ENCODE peak calls at places on chromosomes 12 and 14, in five cellular contexts. Q is mammary epithelial cell, H is neural progenitor cell, V is fibroblast of lung, R is HCT116. D is an unnamed sample.
A peak's percentile ranks its signal among the peaks of the same experiment; 100 is the strongest.

GRCh38 chr12:2198542-2198941 is 145.8 kb downstream of the CACNA1C start:
- DNase-seq in Q (no peak), H (no peak), V (no peak), R (no peak), D (no peak)

GRCh38 chr12:3158851-3159465 is 81.8 kb downstream of the TSPAN9 start:
- DNase-seq in Q (no peak), H (no peak), V (peak; percentile 62), R (no peak), D (peak; percentile 68)

GRCh38 chr14:50340045-50340444 is 27.9 kb downstream of the DMAC2L start:
- DNase-seq in Q (no peak), H (no peak), V (no peak), R (no peak), D (no peak)

GRCh38 chr12:93892431-93893210 is 215.4 kb downstream of the CRADD start:
- DNase-seq in Q (no peak), H (peak; percentile 82), V (no peak), R (no peak), D (no peak)

GRCh38 chr12:94839347-94839746 is 164.2 kb downstream of the NDUFA12 start:
- DNase-seq in Q (no peak), H (no peak), V (no peak), R (no peak), D (no peak)

GRCh38 chr14:64928239-64929002 is 14.1 kb downstream of the GPX2 start:
- DNase-seq in Q (no peak), H (no peak), V (no peak), R (no peak), D (no peak)

GRCh38 chr14:60665178-60665555 is 15.9 kb upstream of the SIX1 start:
- DNase-seq in Q (no peak), H (no peak), V (no peak), R (no peak), D (no peak)

GRCh38 chr14:88985654-88986053 is 161.2 kb downstream of the TTC8 start:
- DNase-seq in Q (no peak), H (no peak), V (peak; percentile 20), R (no peak), D (no peak)

GRCh38 chr12:88897723-88898122 is 317.5 kb upstream of the KITLG start:
- DNase-seq in Q (no peak), H (no peak), V (peak; percentile 59), R (no peak), D (no peak)

GRCh38 chr14:38078393-38078792 is 129.3 kb upstream of the SSTR1 start:
- DNase-seq in Q (no peak), H (no peak), V (no peak), R (no peak), D (no peak)

GRCh38 chr12:93135286-93136239 is 206.5 kb upstream of the EEA1 start:
- DNase-seq in Q (no peak), H (no peak), V (peak; percentile 20), R (no peak), D (peak; percentile 53)

GRCh38 chr12:94140556-94140955 is 7.8 kb upstream of the PLXNC1 start:
- DNase-seq in Q (no peak), H (peak; percentile 49), V (no peak), R (peak; percentile 19), D (peak; percentile 27)

GRCh38 chr12:106719879-106720278 is 54.6 kb upstream of the RIC8B start:
- DNase-seq in Q (no peak), H (no peak), V (no peak), R (no peak), D (no peak)

GRCh38 chr14:83071888-83072501 is 1538.3 kb upstream of the SEL1L start:
- DNase-seq in Q (peak; percentile 8), H (peak; percentile 45), V (no peak), R (no peak), D (peak; percentile 23)

GRCh38 chr12:13194462-13195110 is 1.9 kb upstream of the EMP1 start:
- DNase-seq in Q (peak; percentile 94), H (no peak), V (no peak), R (no peak), D (peak; percentile 72)

GRCh38 chr14:102320033-102320660 is 601 bp downstream of the ZNF839 start:
- DNase-seq in Q (peak; percentile 24), H (peak; percentile 62), V (peak; percentile 62), R (no peak), D (peak; percentile 63)

GRCh38 chr12:1794440-1795090 is 25.8 kb upstream of the LRTM2 start:
- DNase-seq in Q (no peak), H (no peak), V (no peak), R (no peak), D (no peak)

GRCh38 chr12:96136720-96137378 is 57.3 kb upstream of the ELK3 start:
- DNase-seq in Q (no peak), H (no peak), V (peak; percentile 56), R (no peak), D (no peak)

GRCh38 chr12:24360907-24361306 is 411.4 kb upstream of the SOX5 start:
- DNase-seq in Q (no peak), H (no peak), V (peak; percentile 39), R (no peak), D (no peak)

GRCh38 chr12:31533470-31533869 is 57.5 kb downstream of the DENND5B start:
- DNase-seq in Q (peak; percentile 21), H (no peak), V (no peak), R (no peak), D (no peak)

GRCh38 chr14:103360548-103360947 is 24.7 kb upstream of the MARK3 start:
- DNase-seq in Q (no peak), H (no peak), V (no peak), R (no peak), D (no peak)

GRCh38 chr12:67541625-67541991 is 106.9 kb upstream of the DYRK2 start:
- DNase-seq in Q (peak; percentile 13), H (no peak), V (no peak), R (no peak), D (no peak)

GRCh38 chr12:111993290-111994150 is 19.4 kb downstream of the TMEM116 start:
- DNase-seq in Q (no peak), H (no peak), V (no peak), R (no peak), D (no peak)

GRCh38 chr12:58915634-58916033 is 4.7 kb downstream of the LRIG3 start:
- DNase-seq in Q (peak; percentile 60), H (peak; percentile 37), V (peak; percentile 79), R (no peak), D (peak; percentile 70)

GRCh38 chr14:68018598-68018997 is 199.0 kb downstream of the RAD51B start:
- DNase-seq in Q (peak; percentile 20), H (no peak), V (peak; percentile 34), R (no peak), D (no peak)

GRCh38 chr12:48815281-48816110 is 2.8 kb upstream of the CACNB3 start:
- DNase-seq in Q (peak; percentile 87), H (peak; percentile 89), V (peak; percentile 83), R (peak; percentile 49), D (peak; percentile 92)

DNA sequence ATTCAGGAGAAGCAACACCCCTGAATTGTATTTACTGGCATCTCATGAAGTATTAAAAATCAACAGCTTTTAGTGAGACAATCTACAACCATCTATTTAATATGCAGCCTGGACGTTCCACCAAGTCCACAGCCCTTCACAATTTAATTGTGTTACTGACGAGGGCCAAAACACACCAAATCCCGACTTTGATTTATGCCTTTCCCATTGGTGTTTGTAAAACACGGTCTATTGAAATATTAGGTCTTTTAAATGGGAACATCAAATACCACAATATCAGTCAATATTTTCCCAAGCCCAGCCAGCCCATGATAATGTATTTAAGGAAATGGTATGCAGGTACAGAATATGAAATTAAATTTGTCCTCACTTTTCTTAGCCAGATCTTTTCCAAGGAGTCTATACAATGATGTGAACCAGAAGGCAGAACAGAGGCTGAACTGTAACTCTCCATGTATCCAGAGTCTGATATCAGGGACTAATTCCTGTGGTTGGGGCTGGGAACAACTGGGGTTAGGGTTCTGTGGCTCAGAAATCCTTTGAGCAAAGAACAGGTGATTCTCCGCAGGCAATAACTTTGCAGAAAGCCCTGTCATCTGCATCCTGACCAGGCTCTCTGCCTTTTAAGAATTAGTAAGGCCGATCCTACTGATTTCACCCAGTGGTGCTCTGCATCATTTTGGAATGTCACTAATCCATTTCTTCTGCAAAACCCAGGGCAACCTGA is 179.3 kb upstream of the GZMB start:
- DNase-seq in Q (no peak), H (no peak), V (no peak), R (no peak), D (no peak)
- TF ChIP-seq EZH2 in Q (no peak), H (no peak), V (no peak), R (no peak), D (no peak)

GRCh38 chr12:80846930-80847329 is 90.8 kb downstream of the LIN7A start:
- DNase-seq in Q (no peak), H (no peak), V (no peak), R (no peak), D (no peak)

GRCh38 chr12:80847575-80847974 is 90.2 kb downstream of the LIN7A start:
- DNase-seq in Q (no peak), H (no peak), V (no peak), R (no peak), D (no peak)

GRCh38 chr12:80848858-80849257 is 88.9 kb downstream of the LIN7A start:
- DNase-seq in Q (no peak), H (no peak), V (peak; percentile 42), R (no peak), D (no peak)

GRCh38 chr12:80849367-80849766 is 88.4 kb downstream of the LIN7A start:
- DNase-seq in Q (no peak), H (no peak), V (no peak), R (no peak), D (no peak)
- H3K4me1 ChIP-seq in Q (no peaks in the 10 kb centered on the region), H (no peaks in the 10 kb centered on the region), V (no peaks in the 10 kb centered on the region), R (no peaks in the 10 kb centered on the region), D (no peaks in the 10 kb centered on the region)

DNA sequence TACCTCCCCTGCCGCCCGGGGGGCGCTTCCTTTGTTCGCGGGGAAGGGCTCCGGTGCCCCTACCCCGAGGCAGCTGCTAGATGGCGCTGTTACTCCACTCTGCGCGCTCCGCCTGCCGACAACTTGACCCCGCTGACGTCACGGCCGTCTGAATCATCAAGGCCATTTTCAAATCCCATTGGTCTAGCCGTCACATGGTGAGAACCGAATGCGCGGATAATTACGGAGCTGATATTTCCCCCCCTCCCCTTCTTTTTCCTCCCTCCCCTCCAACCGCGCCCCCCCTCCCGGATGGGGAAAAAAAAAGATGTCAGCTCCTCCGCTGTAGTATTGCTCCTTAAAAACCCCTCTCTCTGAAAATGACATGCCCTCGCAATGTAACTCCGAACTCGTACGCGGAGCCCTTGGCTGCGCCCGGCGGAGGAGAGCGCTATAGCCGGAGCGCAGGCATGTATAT is at the start of gene HOXC10:
- DNase-seq in Q (peak; percentile 75), H (peak; percentile 73), V (peak; percentile 49), R (peak; percentile 93), D (peak; percentile 93)
- H3K4me2 ChIP-seq in Q (peak within 1 kb of the TSS; percentile 75), H (no peak within 1 kb of the TSS), V (no peak within 1 kb of the TSS), R (peak within 1 kb of the TSS; percentile 57), D (peak within 1 kb of the TSS; percentile 81)

DNA sequence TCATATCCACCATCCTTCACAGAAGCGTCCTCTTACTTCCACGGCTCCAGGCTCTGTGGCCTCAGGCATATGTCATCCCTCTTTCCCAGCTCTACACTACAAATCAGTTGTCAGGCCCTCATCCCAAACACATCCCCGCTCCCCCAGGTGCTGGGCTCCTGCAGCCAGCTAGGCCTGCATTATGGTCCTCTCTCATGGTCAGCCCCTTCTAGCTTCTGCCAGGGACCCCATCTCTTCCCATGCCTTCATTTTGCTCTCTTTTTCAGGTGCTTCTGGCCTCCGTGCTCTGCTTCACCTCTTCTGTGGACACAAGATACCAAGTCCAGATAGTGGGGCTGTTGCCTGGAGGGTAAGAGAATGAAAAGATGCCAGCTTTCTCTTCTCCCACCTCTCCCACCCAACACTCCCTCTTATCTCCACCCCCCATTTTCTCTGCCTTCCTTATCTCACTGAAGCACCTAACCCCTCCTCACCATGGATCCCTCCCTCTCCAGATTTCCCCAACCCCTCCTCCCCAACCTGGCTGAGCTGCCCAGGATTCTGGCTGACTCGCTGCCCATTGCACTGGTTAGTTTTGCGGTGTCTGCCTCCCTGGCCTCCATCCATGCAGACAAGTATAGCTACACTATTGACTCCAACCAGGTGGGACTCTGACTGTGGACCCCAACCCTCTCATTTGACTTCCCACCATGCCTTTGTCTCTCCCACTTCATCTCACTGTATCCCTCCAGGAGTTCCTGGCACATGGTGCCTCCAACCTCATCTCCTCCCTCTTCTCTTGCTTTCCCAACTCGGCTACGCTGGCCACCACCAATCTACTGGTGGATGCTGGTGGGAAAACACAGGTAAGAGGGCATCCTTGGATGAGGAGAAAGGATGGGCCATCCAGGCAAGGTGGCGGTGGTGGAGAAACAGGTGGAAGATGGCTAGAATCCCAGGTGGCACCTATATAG is 10.4 kb downstream of the B4GALNT1 start:
- DNase-seq in Q (no peak), H (no peak), V (no peak), R (no peak), D (no peak)
- TF ChIP-seq EZH2 in Q (no peak), H (no peak), V (no peak), R (no peak), D (no peak)